ENCODE peak calls at places on chromosome 7, in seven cellular contexts. K, O, Z, F, T, D and G are unnamed samples.

GRCh38 chr7:149625339-149625946 is 127.8 kb upstream of the ZNF746 start:
- DNase-seq in D (peak), O (no peak), T (peak), K (peak), Z (peak), F (peak), G (peak)

GRCh38 chr7:76261935-76262334 is 40.5 kb upstream of the HSPB1 start:
- DNase-seq in O (no peak), T (no peak), F (no peak), D (no peak), K (no peak), Z (no peak), G (no peak)

GRCh38 chr7:17640730-17641377 is 299.4 kb downstream of the SNX13 start:
- DNase-seq in K (peak), D (peak), Z (peak), T (peak), O (no peak), F (peak), G (peak)

GRCh38 chr7:127976056-127976455 is 55.2 kb downstream of the LRRC4 start:
- DNase-seq in T (peak), F (peak), Z (no peak), O (peak), D (no peak), K (peak), G (no peak)

GRCh38 chr7:40058027-40058426 is 76.4 kb downstream of the MPLKIP start:
- DNase-seq in K (no peak), Z (no peak), F (no peak), T (no peak), O (no peak), D (no peak), G (no peak)

GRCh38 chr7:80732635-80733034 is 94.2 kb downstream of the CD36 start:
- DNase-seq in D (no peak), K (no peak), Z (peak), F (no peak), O (no peak), T (no peak), G (no peak)

GRCh38 chr7:16431646-16432424 is 10.5 kb upstream of the CRPPA start:
- DNase-seq in Z (peak), K (peak), F (peak), D (peak), T (peak), O (no peak), G (peak)

GRCh38 chr7:102146989-102147388 is 139.7 kb upstream of the SH2B2 start:
- DNase-seq in D (peak), T (no peak), K (peak), F (peak), Z (no peak), O (no peak), G (no peak)

GRCh38 chr7:102292813-102293798 is 6.4 kb downstream of the SH2B2 start:
- DNase-seq in D (no peak), K (no peak), F (no peak), Z (no peak), T (no peak), O (no peak), G (no peak)

GRCh38 chr7:4841836-4842235 is 20.0 kb downstream of the PAPOLB start:
- DNase-seq in T (no peak), Z (no peak), D (no peak), K (no peak), O (no peak), F (no peak), G (no peak)

GRCh38 chr7:112199035-112199655 is 7.1 kb downstream of the DOCK4 start:
- DNase-seq in T (no peak), O (no peak), K (peak), F (peak), D (peak), Z (no peak), G (no peak)

GRCh38 chr7:111853231-111853990 is 291.1 kb upstream of the IMMP2L start:
- DNase-seq in K (no peak), O (no peak), D (peak), Z (peak), F (peak), T (no peak), G (no peak)

GRCh38 chr7:80721880-80722595 is 83.6 kb downstream of the CD36 start:
- DNase-seq in K (peak), D (peak), O (peak), Z (no peak), F (peak), T (no peak), G (no peak)

GRCh38 chr7:77570330-77571011 is 33.4 kb downstream of the PTPN12 start:
- DNase-seq in T (no peak), K (peak), O (no peak), F (peak), D (peak), Z (peak), G (peak)

GRCh38 chr7:85025312-85025756 is 161.5 kb downstream of the SEMA3D start:
- DNase-seq in O (peak), D (peak), F (peak), K (peak), Z (peak), T (no peak), G (no peak)

GRCh38 chr7:116443101-116443523 is 56.4 kb upstream of the CAV2 start:
- DNase-seq in T (no peak), O (peak), D (peak), K (peak), Z (no peak), F (peak), G (no peak)

GRCh38 chr7:55540226-55540858 is 32.0 kb downstream of the VOPP1 start:
- DNase-seq in T (no peak), K (no peak), D (no peak), Z (no peak), F (no peak), O (no peak), G (no peak)

GRCh38 chr7:44440577-44441078 is 49.8 kb downstream of the NUDCD3 start:
- DNase-seq in Z (no peak), K (no peak), F (no peak), D (no peak), O (no peak), T (no peak), G (no peak)

GRCh38 chr7:129144834-129145668 is 544 bp downstream of the TSPAN33 start:
- DNase-seq in O (no peak), F (no peak), D (no peak), K (no peak), T (no peak), Z (peak), G (peak)

GRCh38 chr7:79497728-79498127 is 44.3 kb upstream of the MAGI2 start:
- DNase-seq in K (no peak), O (no peak), D (no peak), T (no peak), F (no peak), Z (no peak), G (no peak)

GRCh38 chr7:84946549-84946948 is 240.3 kb downstream of the SEMA3D start:
- DNase-seq in Z (no peak), O (no peak), D (no peak), K (no peak), F (no peak), T (no peak), G (no peak)

GRCh38 chr7:68613405-68613804 is 984.9 kb upstream of the AUTS2 start:
- DNase-seq in T (no peak), Z (no peak), D (no peak), F (no peak), O (no peak), K (peak), G (no peak)

GRCh38 chr7:84025332-84025927 is 169.2 kb downstream of the SEMA3A start:
- DNase-seq in D (peak), F (peak), K (peak), T (no peak), O (peak), Z (peak), G (no peak)

DNA sequence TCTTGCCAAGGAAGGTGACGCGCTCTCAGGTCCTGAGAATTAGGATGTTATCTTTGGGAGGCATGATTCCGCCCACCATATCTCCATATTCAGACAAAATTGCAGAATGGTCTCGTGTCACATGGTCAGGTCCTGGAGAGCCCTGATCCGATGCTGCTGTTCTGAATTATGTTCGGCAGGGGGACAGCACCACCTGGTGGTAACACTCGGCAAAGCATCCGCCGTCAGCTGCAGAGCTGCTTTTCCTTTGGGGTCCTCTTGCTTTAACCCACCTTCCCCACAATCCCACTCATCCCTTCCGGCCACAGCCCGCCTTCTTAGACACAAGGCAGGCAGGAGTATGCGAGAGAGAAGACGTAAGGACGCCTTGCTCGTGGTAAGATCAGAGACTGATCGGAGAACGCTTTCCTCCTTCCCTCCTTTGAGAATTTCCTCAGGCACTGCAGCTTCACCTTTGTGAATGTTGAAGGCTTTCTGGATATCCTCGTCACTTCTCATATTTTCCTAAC is 327.8 kb upstream of the C7orf33 start:
- DNase-seq in K (peak), O (no peak), T (peak), Z (peak), D (peak), F (peak), G (peak)
- TF ChIP-seq CTCF in K (peak), O (peak), T (peak), Z (peak), D (peak), F (peak), G (peak)

GRCh38 chr7:26497801-26498596 is 206.3 kb downstream of the SNX10 start:
- DNase-seq in O (peak), D (no peak), F (no peak), K (no peak), T (no peak), Z (no peak), G (no peak)

GRCh38 chr7:26495569-26495968 is 203.9 kb downstream of the SNX10 start:
- DNase-seq in F (no peak), O (no peak), T (no peak), Z (no peak), D (no peak), K (no peak), G (no peak)

GRCh38 chr7:26499316-26499897 is 207.7 kb downstream of the SNX10 start:
- DNase-seq in F (no peak), Z (no peak), O (no peak), K (no peak), D (no peak), T (no peak), G (no peak)

GRCh38 chr7:26504417-26504816 is 212.8 kb downstream of the SNX10 start:
- DNase-seq in O (no peak), K (no peak), F (no peak), Z (no peak), D (no peak), T (no peak), G (no peak)

GRCh38 chr7:26500749-26501352 is 209.2 kb downstream of the SNX10 start:
- DNase-seq in F (peak), D (peak), T (no peak), K (peak), Z (peak), O (peak), G (peak)
- TF ChIP-seq CTCF in F (peak), D (no peak), T (peak), K (peak), Z (peak), O (peak), G (peak)

GRCh38 chr7:93178213-93178612 is 30.0 kb upstream of the SAMD9L start:
- DNase-seq in F (peak), Z (no peak), T (no peak), O (no peak), K (peak), D (peak), G (no peak)
- TF ChIP-seq CTCF in F (peak), Z (no peak), T (no peak), O (peak), K (peak), D (no peak), G (no peak)

GRCh38 chr7:33806284-33807157 is 98.8 kb upstream of the BMPER start:
- DNase-seq in T (no peak), O (no peak), D (no peak), K (peak), F (peak), Z (no peak), G (no peak)

GRCh38 chr7:33807158-33807530 is 98.2 kb upstream of the BMPER start:
- DNase-seq in K (no peak), F (no peak), Z (no peak), O (no peak), T (no peak), D (no peak), G (no peak)

GRCh38 chr7:33805630-33806233 is 99.6 kb upstream of the BMPER start:
- DNase-seq in Z (no peak), O (no peak), T (no peak), D (peak), F (peak), K (peak), G (no peak)

GRCh38 chr7:33809218-33809617 is 96.1 kb upstream of the BMPER start:
- DNase-seq in Z (no peak), O (no peak), T (no peak), F (no peak), K (peak), D (no peak), G (no peak)

GRCh38 chr7:33807779-33808482 is 97.4 kb upstream of the BMPER start:
- DNase-seq in O (peak), T (peak), F (peak), K (peak), D (peak), Z (peak), G (peak)
- TF ChIP-seq CTCF in O (peak), T (peak), F (peak), K (peak), D (peak), Z (peak), G (peak)

GRCh38 chr7:123472327-123472726 is 62.1 kb downstream of the IQUB start:
- DNase-seq in Z (no peak), D (no peak), O (no peak), T (no peak), F (no peak), K (no peak), G (no peak)
- TF ChIP-seq CTCF in Z (no peak), D (no peak), O (no peak), T (no peak), F (no peak), K (no peak), G (no peak)

DNA sequence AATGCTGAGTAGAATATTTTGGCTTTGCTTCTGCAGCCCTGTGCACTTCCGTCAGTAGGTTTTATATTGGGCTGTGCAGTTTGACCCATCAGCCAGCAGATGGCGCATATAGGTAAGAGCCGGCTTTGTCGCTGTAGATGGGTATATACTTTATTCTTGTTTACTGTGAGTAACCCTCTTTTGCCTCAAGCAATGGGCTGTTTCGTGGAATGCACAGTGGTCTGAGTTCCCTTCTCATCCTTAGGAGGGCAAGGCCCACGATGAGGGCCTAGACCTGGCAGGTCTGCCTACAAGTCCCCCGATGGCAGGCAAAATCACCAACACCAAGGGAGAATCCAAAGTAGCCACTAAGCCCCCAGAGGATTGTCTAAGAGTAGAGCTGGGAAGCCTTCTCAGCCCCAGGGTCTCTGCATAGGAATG is 1002.9 kb upstream of the KCND2 start:
- DNase-seq in Z (peak), K (peak), O (peak), D (peak), T (peak), F (peak), G (peak)
- TF ChIP-seq CTCF in Z (peak), K (peak), O (peak), D (peak), T (peak), F (peak), G (peak)

GRCh38 chr7:22660293-22660692 is 66.7 kb upstream of the IL6 start:
- DNase-seq in O (no peak), T (no peak), Z (no peak), F (no peak), D (no peak), K (no peak), G (no peak)

GRCh38 chr7:22662031-22662430 is 65.0 kb upstream of the IL6 start:
- DNase-seq in T (no peak), K (no peak), Z (peak), F (no peak), O (no peak), D (peak), G (no peak)

GRCh38 chr7:22659741-22660140 is 67.3 kb upstream of the IL6 start:
- DNase-seq in Z (no peak), K (no peak), D (no peak), O (no peak), F (no peak), T (no peak), G (no peak)

GRCh38 chr7:22662490-22663145 is 64.4 kb upstream of the IL6 start:
- DNase-seq in K (no peak), Z (peak), F (no peak), T (no peak), O (no peak), D (no peak), G (no peak)

GRCh38 chr7:22660732-22661131 is 66.3 kb upstream of the IL6 start:
- DNase-seq in F (no peak), K (no peak), D (no peak), O (no peak), Z (peak), T (no peak), G (no peak)
- TF ChIP-seq CTCF in F (peak), K (no peak), D (no peak), O (peak), Z (peak), T (peak), G (no peak)

GRCh38 chr7:28808786-28809533 is 149.2 kb downstream of the TRIL start:
- DNase-seq in O (no peak), Z (no peak), D (no peak), T (peak), K (peak), F (peak), G (no peak)
- TF ChIP-seq CTCF in O (no peak), Z (no peak), D (no peak), T (no peak), K (no peak), F (no peak), G (peak)

GRCh38 chr7:2760098-2760889 is 72.3 kb downstream of the AMZ1 start:
- DNase-seq in O (peak), Z (peak), F (peak), D (peak), T (peak), K (peak), G (no peak)
- TF ChIP-seq CTCF in O (peak), Z (peak), F (peak), D (peak), T (peak), K (peak), G (no peak)